ENCODE peak calls at places on chromosomes 1 and 21, in eight cellular contexts. M is lower lobe of right lung, H is right lobe of liver, Y is colonic mucosa, T is thyroid gland, P is mammary epithelial cell, Z is heart left ventricle, L is esophagus muscularis mucosa. D is an unnamed sample.

GRCh38 chr1:224534731-224535130 is 81.4 kb upstream of the CNIH3 start:
- DNase-seq in T (no peak), L (peak; percentile 75), Y (no peak), H (no peak), M (no peak), Z (no peak), P (no peak), D (no peak)

GRCh38 chr1:87898401-87898800 is 569.7 kb downstream of the LMO4 start:
- DNase-seq in Y (no peak), H (no peak), M (no peak), T (no peak), Z (no peak), P (no peak), L (no peak), D (no peak)

GRCh38 chr1:205840524-205840923 is 9.4 kb downstream of the PM20D1 start:
- DNase-seq in Y (no peak), Z (no peak), P (no peak), T (no peak), H (no peak), L (no peak), M (no peak), D (no peak)

GRCh38 chr1:63731117-63732043 is 42.4 kb upstream of the ROR1 start:
- DNase-seq in Z (no peak), Y (peak; percentile 62), L (no peak), P (peak; percentile 94), T (no peak), H (no peak), M (no peak), D (no peak)

GRCh38 chr1:23905461-23906025 is 7.6 kb downstream of the CNR2 start:
- DNase-seq in L (no peak), T (no peak), M (no peak), Z (no peak), Y (no peak), H (no peak), P (no peak), D (no peak)

GRCh38 chr1:8349961-8350360 is 32.0 kb downstream of the SLC45A1 start:
- DNase-seq in T (peak; percentile 9), P (no peak), H (no peak), L (no peak), M (peak; percentile 47), Y (no peak), Z (no peak), D (no peak)

GRCh38 chr21:45570826-45571601 is 28.8 kb upstream of the SLC19A1 start:
- DNase-seq in H (no peak), Y (no peak), T (peak; percentile 58), M (peak; percentile 16), L (no peak), Z (no peak), P (no peak), D (no peak)

GRCh38 chr1:39620659-39621165 is 18.7 kb downstream of the HEYL start:
- DNase-seq in P (no peak), M (no peak), L (no peak), H (no peak), Y (no peak), T (no peak), Z (peak; percentile 80), D (no peak)

GRCh38 chr1:168301664-168302320 is 21.1 kb downstream of the TBX19 start:
- DNase-seq in H (no peak), L (no peak), M (no peak), Z (no peak), T (no peak), Y (peak; percentile 22), P (peak; percentile 94), D (no peak)

DNA sequence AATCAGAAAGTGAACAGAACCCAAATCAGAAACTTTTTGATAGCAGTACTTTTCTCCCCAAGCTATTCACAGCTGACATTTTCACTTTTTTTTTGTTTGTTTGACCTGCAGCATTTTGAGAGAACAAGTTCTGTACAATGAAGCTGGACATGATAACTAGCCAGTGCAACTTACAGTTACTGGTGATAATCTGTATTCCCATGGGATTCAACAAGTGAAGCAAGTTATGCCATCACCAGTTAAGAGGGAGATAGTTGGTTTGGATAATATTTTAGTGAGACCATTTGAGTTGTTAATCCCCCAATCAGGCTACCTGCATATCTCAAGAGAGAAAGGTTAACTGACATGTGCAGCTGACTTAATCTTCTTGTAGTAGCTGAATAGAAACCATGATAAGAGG is 18.1 kb downstream of the SON start:
- DNase-seq in L (no peak), H (no peak), Z (no peak), Y (no peak), M (no peak), P (no peak), T (no peak), D (no peak)
- H3K36me3 ChIP-seq in L (peaks cover 39% of the 10 kb centered on the region), H (peaks cover 46% of the 10 kb centered on the region), Z (peaks cover 100% of the 10 kb centered on the region), Y (peaks cover 12% of the 10 kb centered on the region), M (peaks cover 90% of the 10 kb centered on the region), P (peaks cover 68% of the 10 kb centered on the region), T (peaks cover 44% of the 10 kb centered on the region), D (peaks cover 6% of the 10 kb centered on the region)

GRCh38 chr1:155507960-155508359 is 54.6 kb downstream of the ASH1L start:
- DNase-seq in T (no peak), M (no peak), Y (no peak), H (no peak), Z (no peak), P (no peak), L (no peak), D (no peak)
- H3K27ac ChIP-seq in T (no peak overlapping the region), M (no peak overlapping the region), Y (no peak overlapping the region), H (no peak overlapping the region), Z (no peak overlapping the region), P (no peak overlapping the region), L (no peak overlapping the region), D (no peak overlapping the region)

DNA sequence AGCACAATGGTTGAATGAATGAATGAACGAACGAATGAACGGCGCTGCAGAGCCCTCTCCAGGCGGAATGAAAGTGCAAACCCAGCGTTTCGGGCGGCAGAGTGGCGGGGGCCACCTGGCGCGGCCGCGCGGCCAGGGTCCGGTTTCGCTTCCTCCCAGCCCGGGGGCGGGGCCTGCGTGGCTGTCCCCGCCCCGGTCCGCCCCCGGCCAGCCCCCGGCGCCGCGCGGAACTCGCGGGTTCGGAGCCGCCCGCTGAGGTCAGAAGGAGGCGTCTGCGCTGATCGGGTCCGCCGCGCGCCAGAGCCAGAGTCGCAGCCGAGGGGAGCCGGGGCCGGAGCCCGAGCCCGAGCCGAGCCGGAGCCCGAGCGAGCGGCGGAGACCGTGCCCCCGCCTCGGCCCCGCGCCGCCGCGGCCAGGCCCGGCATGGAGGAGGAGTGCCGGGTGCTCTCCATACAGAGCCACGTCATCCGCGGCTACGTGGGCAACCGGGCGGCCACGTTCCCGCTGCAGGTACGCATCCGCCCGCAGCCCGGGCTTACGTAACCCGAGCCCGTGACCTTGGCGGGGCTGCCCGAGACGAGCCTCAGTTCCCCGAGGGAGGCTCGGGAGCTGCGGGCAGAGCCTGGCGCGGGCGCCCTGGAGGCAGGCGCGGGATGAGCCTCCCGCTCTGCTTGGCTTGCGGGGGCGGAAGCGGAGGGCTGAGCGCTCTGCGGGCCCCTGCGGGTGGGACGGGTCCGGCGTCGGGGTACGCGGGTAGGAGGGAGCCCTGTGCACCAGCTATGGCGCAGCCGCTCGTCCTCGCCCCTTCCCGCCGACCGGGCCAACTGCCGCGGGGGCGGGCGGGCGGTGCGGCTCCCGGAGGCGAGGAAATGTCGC is at the start of gene PDXK:
- DNase-seq in Y (peak; percentile 91), L (peak; percentile 95), Z (peak; percentile 95), T (peak; percentile 85), M (peak; percentile 91), H (peak; percentile 94), P (peak; percentile 79), D (peak; percentile 99)
- TF ChIP-seq CTCF in Y (no peak), L (no peak), Z (no peak), T (no peak), M (no peak), H (peak; percentile 14), P (no peak), D (no peak)

GRCh38 chr1:154174654-154175053 is 17.2 kb downstream of the TPM3 start:
- DNase-seq in H (no peak), Z (no peak), M (no peak), Y (no peak), L (no peak), T (no peak), P (no peak), D (no peak)
- H3K36me3 ChIP-seq in H (peaks cover 43% of the 10 kb centered on the region), Z (peaks cover 65% of the 10 kb centered on the region), M (peaks cover 91% of the 10 kb centered on the region), Y (peaks cover 33% of the 10 kb centered on the region), L (peaks cover 39% of the 10 kb centered on the region), T (peaks cover 46% of the 10 kb centered on the region), P (peaks cover 39% of the 10 kb centered on the region), D (peaks cover 73% of the 10 kb centered on the region)

GRCh38 chr1:185539277-185539943 is 194.8 kb upstream of the HMCN1 start:
- DNase-seq in Z (no peak), P (no peak), Y (no peak), L (no peak), T (no peak), M (no peak), H (no peak), D (no peak)
- H3K27ac ChIP-seq in Z (no peak overlapping the region), P (no peak overlapping the region), Y (no peak overlapping the region), L (no peak overlapping the region), T (no peak overlapping the region), M (no peak overlapping the region), H (no peak overlapping the region), D (no peak overlapping the region)

GRCh38 chr1:83497563-83497962 is 501.4 kb downstream of the TTLL7 start:
- DNase-seq in Y (no peak), H (no peak), L (no peak), P (no peak), M (no peak), T (peak; percentile 30), Z (no peak), D (no peak)
- TF ChIP-seq CTCF in Y (no peak), H (peak; percentile 32), L (no peak), P (no peak), M (no peak), T (peak; percentile 43), Z (no peak), D (peak; percentile 9)

GRCh38 chr1:112496290-112496689 is 12.5 kb upstream of the WNT2B start:
- DNase-seq in T (no peak), Z (no peak), Y (no peak), P (peak; percentile 27), M (no peak), H (no peak), L (no peak), D (no peak)
- H3K36me3 ChIP-seq in T (no peaks in the 10 kb centered on the region), Z (no peaks in the 10 kb centered on the region), Y (no peaks in the 10 kb centered on the region), P (no peaks in the 10 kb centered on the region), M (peaks cover 3% of the 10 kb centered on the region), H (no peaks in the 10 kb centered on the region), L (no peaks in the 10 kb centered on the region), D (no peaks in the 10 kb centered on the region)

GRCh38 chr1:27551953-27552312 is 52.0 kb downstream of the AHDC1 start:
- DNase-seq in L (no peak), T (no peak), Z (no peak), P (no peak), H (no peak), Y (no peak), M (no peak), D (no peak)
- H3K27ac ChIP-seq in L (no peak overlapping the region), T (no peak overlapping the region), Z (no peak overlapping the region), P (no peak overlapping the region), H (no peak overlapping the region), Y (no peak overlapping the region), M (no peak overlapping the region), D (no peak overlapping the region)